ENCODE peak calls at places on chromosomes 11 and 22, in four cellular contexts. R, C, W and V are unnamed samples.

GRCh38 chr22:49724030-49724892 is 103.4 kb downstream of the BRD1 start:
- DNase-seq in R (no peak), C (no peak), W (peak; percentile 66), V (no peak)

GRCh38 chr11:117443269-117444186 is 115.9 kb downstream of the CEP164 start:
- DNase-seq in C (no peak), R (peak; percentile 80), W (peak; percentile 22), V (no peak)

GRCh38 chr11:19187101-19187500 is 14.7 kb downstream of the CSRP3 start:
- DNase-seq in C (no peak), W (no peak), R (no peak), V (no peak)

GRCh38 chr22:21031545-21032036 is 770 bp downstream of the SLC7A4 start:
- DNase-seq in W (no peak), C (no peak), R (no peak), V (no peak)

GRCh38 chr11:35009191-35009940 is 92.9 kb downstream of the PDHX start:
- DNase-seq in W (no peak), R (no peak), C (no peak), V (no peak)

GRCh38 chr11:97614571-97614970 is 1224.8 kb downstream of the JRKL start:
- DNase-seq in C (no peak), R (no peak), W (no peak), V (no peak)

GRCh38 chr11:132373405-132374141 is 1003.2 kb downstream of the NTM start:
- DNase-seq in R (no peak), W (no peak), C (no peak), V (no peak)

GRCh38 chr11:130023204-130023603 is 20.6 kb upstream of the PRDM10 start:
- DNase-seq in W (no peak), C (no peak), R (peak; percentile 13), V (no peak)

GRCh38 chr11:36243641-36244040 is 45.6 kb downstream of the COMMD9 start:
- DNase-seq in W (no peak), R (no peak), C (no peak), V (no peak)

GRCh38 chr11:75894036-75894585 is 79.1 kb downstream of the UVRAG start:
- DNase-seq in W (no peak), R (no peak), C (no peak), V (no peak)

GRCh38 chr11:17985517-17985916 is 27.3 kb downstream of the SERGEF start:
- DNase-seq in C (no peak), R (no peak), W (no peak), V (no peak)

GRCh38 chr11:115528217-115528616 is 24.0 kb upstream of the CADM1 start:
- DNase-seq in C (no peak), R (no peak), W (no peak), V (no peak)

GRCh38 chr11:26764825-26765224 is 43.0 kb upstream of the SLC5A12 start:
- DNase-seq in R (no peak), C (no peak), W (no peak), V (no peak)

GRCh38 chr11:105790841-105791240 is 181.0 kb downstream of the GRIA4 start:
- DNase-seq in R (no peak), C (no peak), W (no peak), V (no peak)

GRCh38 chr11:67617243-67617953 is 10.7 kb downstream of the NDUFV1 start:
- DNase-seq in C (no peak), R (no peak), W (no peak), V (no peak)

GRCh38 chr11:128621491-128622136 is 34.3 kb upstream of the ETS1 start:
- DNase-seq in C (no peak), W (no peak), R (peak; percentile 30), V (no peak)

GRCh38 chr11:73152861-73153483 is 10.9 kb upstream of the FCHSD2 start:
- DNase-seq in R (no peak), C (no peak), W (peak; percentile 48), V (no peak)

GRCh38 chr22:29702931-29703594 is 16.7 kb upstream of the CABP7 start:
- DNase-seq in W (no peak), C (no peak), R (no peak), V (no peak)

GRCh38 chr22:37178350-37179125 is 9.5 kb downstream of the C1QTNF6 start:
- DNase-seq in R (no peak), W (no peak), C (no peak), V (no peak)

GRCh38 chr11:134385774-134386565 is 26.1 kb downstream of the B3GAT1 start:
- DNase-seq in C (no peak), W (no peak), R (no peak), V (no peak)

GRCh38 chr22:50445071-50445879 is 29.6 kb downstream of the SBF1 start:
- DNase-seq in W (peak; percentile 55), R (no peak), C (peak; percentile 6), V (no peak)

GRCh38 chr11:131859811-131860210 is 489.4 kb downstream of the NTM start:
- DNase-seq in W (no peak), R (no peak), C (no peak), V (no peak)